ENCODE peak calls at places on chromosomes 3 and 15, in eight cellular contexts. M is psoas muscle, Z is AG04450, T is PC-9, P is body of pancreas, F is lung, J is ascending aorta, H is BE2C. Q is an unnamed sample.

GRCh38 chr3:71486831-71487230 is 96.7 kb downstream of the FOXP1 start:
- DNase-seq in M (no peak), Z (no peak), T (no peak), P (no peak), F (no peak), J (no peak), H (no peak), Q (no peak)

GRCh38 chr3:15361494-15362214 is 29.3 kb upstream of the SH3BP5 start:
- DNase-seq in M (no peak), Z (no peak), T (no peak), P (no peak), F (no peak), J (no peak), H (peak), Q (no peak)

GRCh38 chr3:29285356-29286070 is 4.6 kb downstream of the RBMS3 start:
- DNase-seq in M (no peak), Z (no peak), T (no peak), P (no peak), F (no peak), J (no peak), H (no peak), Q (no peak)

GRCh38 chr3:172186607-172187006 is 147.2 kb downstream of the FNDC3B start:
- DNase-seq in M (no peak), Z (no peak), T (no peak), P (no peak), F (no peak), J (no peak), H (no peak), Q (no peak)

GRCh38 chr3:146350852-146351251 is 99.9 kb upstream of the PLSCR4 start:
- DNase-seq in M (no peak), Z (no peak), T (no peak), P (no peak), F (no peak), J (no peak), H (no peak), Q (no peak)

GRCh38 chr15:26087395-26087794 is 224.3 kb upstream of the ATP10A start:
- DNase-seq in M (no peak), Z (no peak), T (no peak), P (no peak), F (no peak), J (no peak), H (no peak), Q (no peak)

GRCh38 chr15:38028869-38029268 is 94.4 kb downstream of the TMCO5A start:
- DNase-seq in M (no peak), Z (no peak), T (no peak), P (no peak), F (no peak), J (no peak), H (no peak), Q (no peak)

GRCh38 chr15:66411190-66411589 is 24.5 kb downstream of the MAP2K1 start:
- DNase-seq in M (no peak), Z (no peak), T (no peak), P (no peak), F (no peak), J (no peak), H (no peak), Q (no peak)

GRCh38 chr3:43995929-43996378 is 245.7 kb upstream of the TOPAZ1 start:
- DNase-seq in M (no peak), Z (no peak), T (peak), P (no peak), F (no peak), J (no peak), H (no peak), Q (no peak)

GRCh38 chr15:56568466-56569167 is 103.7 kb upstream of the MNS1 start:
- DNase-seq in M (no peak), Z (no peak), T (no peak), P (no peak), F (no peak), J (no peak), H (no peak), Q (no peak)

GRCh38 chr3:85254738-85255137 is 295.9 kb downstream of the CADM2 start:
- DNase-seq in M (no peak), Z (no peak), T (no peak), P (no peak), F (no peak), J (no peak), H (no peak), Q (no peak)

GRCh38 chr3:4419386-4419785 is 47.7 kb downstream of the SUMF1 start:
- DNase-seq in M (no peak), Z (no peak), T (no peak), P (no peak), F (no peak), J (no peak), H (no peak), Q (no peak)

GRCh38 chr3:48432411-48433371 is 2.8 kb upstream of the PLXNB1 start:
- DNase-seq in M (no peak), Z (no peak), T (no peak), P (no peak), F (no peak), J (no peak), H (no peak), Q (no peak)

GRCh38 chr3:181210275-181210674 is 220.7 kb upstream of the DNAJC19 start:
- DNase-seq in M (no peak), Z (no peak), T (no peak), P (no peak), F (no peak), J (no peak), H (no peak), Q (peak)

GRCh38 chr3:32437898-32438297 is 46.2 kb downstream of the CMTM7 start:
- DNase-seq in M (no peak), Z (no peak), T (no peak), P (no peak), F (no peak), J (no peak), H (no peak), Q (no peak)

GRCh38 chr3:144866504-144866903 is 894.9 kb downstream of the DIPK2A start:
- DNase-seq in M (no peak), Z (no peak), T (no peak), P (no peak), F (no peak), J (no peak), H (no peak), Q (no peak)

GRCh38 chr3:186060222-186060621 is 48.7 kb downstream of the ETV5 start:
- DNase-seq in M (no peak), Z (no peak), T (no peak), P (no peak), F (no peak), J (no peak), H (no peak), Q (no peak)

GRCh38 chr3:50525987-50526386 is 22.6 kb upstream of the CACNA2D2 start:
- DNase-seq in M (peak), Z (no peak), T (no peak), P (no peak), F (peak), J (no peak), H (no peak), Q (no peak)

GRCh38 chr3:16999871-17000270 is 115.1 kb downstream of the PLCL2 start:
- DNase-seq in M (no peak), Z (no peak), T (no peak), P (no peak), F (no peak), J (no peak), H (no peak), Q (no peak)

GRCh38 chr15:61053401-61053800 is 175.7 kb downstream of the RORA start:
- DNase-seq in M (no peak), Z (no peak), T (no peak), P (no peak), F (no peak), J (no peak), H (no peak), Q (no peak)

GRCh38 chr15:55253580-55253979 is 36.0 kb downstream of the RAB27A start:
- DNase-seq in M (no peak), Z (peak), T (peak), P (no peak), F (no peak), J (no peak), H (no peak), Q (no peak)

GRCh38 chr3:183244219-183244618 is 8.8 kb upstream of the B3GNT5 start:
- DNase-seq in M (peak), Z (no peak), T (no peak), P (no peak), F (peak), J (no peak), H (no peak), Q (no peak)

GRCh38 chr15:39488498-39488897 is 92.4 kb upstream of the THBS1 start:
- DNase-seq in M (no peak), Z (no peak), T (no peak), P (no peak), F (no peak), J (no peak), H (no peak), Q (no peak)

GRCh38 chr3:122646146-122646988 is 34.3 kb upstream of the PARP14 start:
- DNase-seq in M (no peak), Z (no peak), T (no peak), P (no peak), F (no peak), J (no peak), H (no peak), Q (no peak)

GRCh38 chr15:68112711-68113110 is 58.6 kb downstream of the PIAS1 start:
- DNase-seq in M (no peak), Z (no peak), T (no peak), P (no peak), F (no peak), J (no peak), H (no peak), Q (no peak)

GRCh38 chr3:127074900-127075360 is 92.0 kb downstream of the PLXNA1 start:
- DNase-seq in M (peak), Z (no peak), T (peak), P (no peak), F (no peak), J (no peak), H (peak), Q (no peak)

GRCh38 chr3:196638922-196639516 is 475 bp upstream of the NRROS start:
- DNase-seq in M (no peak), Z (no peak), T (no peak), P (no peak), F (no peak), J (no peak), H (no peak), Q (no peak)

GRCh38 chr3:134614955-134615354 is 35.9 kb downstream of the KY start:
- DNase-seq in M (no peak), Z (no peak), T (no peak), P (no peak), F (no peak), J (no peak), H (no peak), Q (no peak)

GRCh38 chr3:188899887-188900286 is 271.9 kb upstream of the TPRG1 start:
- DNase-seq in M (no peak), Z (no peak), T (no peak), P (no peak), F (no peak), J (no peak), H (no peak), Q (no peak)

GRCh38 chr3:193894121-193894863 is 241.7 kb upstream of the HES1 start:
- DNase-seq in M (peak), Z (no peak), T (peak), P (peak), F (peak), J (no peak), H (no peak), Q (no peak)

GRCh38 chr3:195154111-195154791 is 116.7 kb downstream of the XXYLT1 start:
- DNase-seq in M (no peak), Z (no peak), T (no peak), P (no peak), F (no peak), J (no peak), H (no peak), Q (no peak)

GRCh38 chr3:116981088-116981487 is 271.5 kb downstream of the TUSC7 start:
- DNase-seq in M (no peak), Z (no peak), T (no peak), P (no peak), F (no peak), J (no peak), H (peak), Q (no peak)

GRCh38 chr3:127595303-127595702 is 2.9 kb upstream of the MCM2 start:
- DNase-seq in M (peak), Z (no peak), T (no peak), P (no peak), F (no peak), J (no peak), H (no peak), Q (no peak)

GRCh38 chr3:194225988-194226663 is 90.2 kb downstream of the HES1 start:
- DNase-seq in M (no peak), Z (no peak), T (no peak), P (no peak), F (no peak), J (no peak), H (no peak), Q (no peak)

GRCh38 chr3:8571256-8571655 is 69.6 kb downstream of the LMCD1 start:
- DNase-seq in M (no peak), Z (no peak), T (no peak), P (no peak), F (no peak), J (no peak), H (no peak), Q (no peak)

GRCh38 chr3:31105438-31106077 is 211.1 kb upstream of the GADL1 start:
- DNase-seq in M (no peak), Z (peak), T (no peak), P (no peak), F (no peak), J (no peak), H (no peak), Q (no peak)

GRCh38 chr15:72796515-72797337 is 13.2 kb upstream of the ADPGK start:
- DNase-seq in M (peak), Z (no peak), T (no peak), P (peak), F (peak), J (no peak), H (peak), Q (no peak)

DNA sequence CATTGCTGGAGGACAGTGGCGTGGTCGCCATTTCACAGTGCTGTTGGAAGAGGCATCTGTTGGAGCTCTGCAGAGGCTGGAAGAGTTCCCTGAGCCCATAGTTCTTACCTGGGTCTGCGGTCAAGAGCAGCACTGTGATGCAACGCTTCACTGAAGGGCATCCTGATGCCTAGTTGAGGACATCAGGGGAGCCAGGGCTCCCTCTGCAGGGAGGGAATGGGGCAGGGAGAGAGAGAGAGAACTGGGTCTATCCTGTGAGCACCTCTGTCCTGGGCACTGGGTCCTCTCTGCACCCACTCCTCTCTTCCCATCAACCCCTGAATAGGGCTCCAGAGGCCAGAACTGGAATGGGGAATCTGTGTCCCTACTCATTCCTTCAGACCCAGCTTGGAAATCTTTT is 23.9 kb upstream of the MOBP start:
- DNase-seq in M (no peak), Z (no peak), T (no peak), P (no peak), F (no peak), J (no peak), H (peak), Q (no peak)
- TF ChIP-seq CTCF in M (no peak), Z (peak), T (no peak), P (no peak), F (no peak), J (no peak), H (peak), Q (no peak)

GRCh38 chr3:58009749-58010535 is 1.7 kb downstream of the FLNB start:
- DNase-seq in M (no peak), Z (no peak), T (peak), P (peak), F (peak), J (no peak), H (no peak), Q (peak)
- H3K4me3 ChIP-seq in M (peak), Z (peak), T (peak), P (no peak), F (peak), J (peak), H (peak), Q (peak)

DNA sequence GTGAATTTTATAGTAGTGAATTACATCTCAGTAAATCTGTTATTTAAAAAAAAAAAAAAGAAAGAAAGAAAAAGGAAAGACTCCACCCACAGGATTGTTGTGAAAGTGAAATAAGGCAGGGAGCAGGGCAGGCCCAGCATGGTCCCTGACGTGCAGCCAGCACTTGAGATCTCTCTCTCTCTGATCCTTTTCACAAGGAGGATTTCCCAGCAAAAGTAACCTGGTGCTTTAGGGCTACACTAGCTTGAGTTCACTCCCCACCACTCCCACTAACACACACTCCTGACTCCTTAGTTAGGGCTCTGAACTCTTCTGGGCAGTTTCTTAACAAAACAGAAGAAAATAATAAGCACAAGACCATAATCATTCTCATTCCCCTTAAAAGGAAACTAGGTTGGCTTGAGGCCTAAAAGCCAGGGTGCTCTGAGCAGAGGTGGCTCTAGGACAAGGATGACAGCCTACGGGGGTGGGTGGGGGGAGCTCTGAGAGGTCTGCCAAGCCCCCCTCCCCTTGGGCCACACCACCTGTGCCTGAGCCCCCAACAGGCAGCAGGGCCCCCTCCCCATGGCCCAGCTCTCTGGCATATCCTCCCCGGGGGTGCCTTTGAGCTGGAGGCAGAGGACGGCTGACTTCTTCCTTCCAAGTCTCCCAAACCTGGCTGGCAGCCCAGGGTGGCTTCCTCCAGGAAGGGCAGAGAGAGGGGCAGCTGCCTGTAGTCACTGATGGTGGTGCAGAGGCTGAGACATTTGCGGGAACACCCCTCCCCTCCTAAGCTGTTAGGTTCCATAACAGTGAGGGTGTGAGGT is 831 bp downstream of the TMEM40 start:
- DNase-seq in M (no peak), Z (no peak), T (peak), P (no peak), F (no peak), J (no peak), H (no peak), Q (no peak)
- TF ChIP-seq CTCF in M (no peak), Z (no peak), T (no peak), P (no peak), F (no peak), J (no peak), H (no peak), Q (no peak)

GRCh38 chr3:11640009-11640673 is 3.6 kb downstream of the VGLL4 start:
- DNase-seq in M (no peak), Z (no peak), T (no peak), P (no peak), F (no peak), J (no peak), H (no peak), Q (no peak)
- H3K4me3 ChIP-seq in M (peak), Z (peak), T (no peak), P (no peak), F (no peak), J (peak), H (peak), Q (no peak)

GRCh38 chr3:22887664-22888291 is 315.3 kb upstream of the UBE2E2 start:
- DNase-seq in M (no peak), Z (no peak), T (no peak), P (no peak), F (no peak), J (no peak), H (no peak), Q (peak)
- TF ChIP-seq CTCF in M (peak), Z (peak), T (peak), P (peak), F (peak), J (no peak), H (no peak), Q (peak)

Q was measured in LNCaP clone FGC.